ENCODE peak calls at places on chromosomes 12 and 14, in five cellular contexts. B, P, Z, W and E are unnamed samples.

GRCh38 chr12:104605685-104606084 is 148.9 kb downstream of the CHST11 start:
- DNase-seq in B (no peak), P (no peak), Z (no peak), W (peak), E (no peak)

GRCh38 chr12:82486524-82487235 is 128.4 kb downstream of the METTL25 start:
- DNase-seq in B (no peak), P (no peak), Z (no peak), W (peak), E (no peak)

GRCh38 chr14:99196310-99196650 is 75.7 kb downstream of the BCL11B start:
- DNase-seq in B (no peak), P (no peak), Z (no peak), W (no peak), E (no peak)

GRCh38 chr12:130925616-130926015 is 28.1 kb upstream of the ADGRD1 start:
- DNase-seq in B (no peak), P (no peak), Z (no peak), W (peak), E (peak)

GRCh38 chr12:62841841-62842240 is 93.1 kb downstream of the PPM1H start:
- DNase-seq in B (no peak), P (no peak), Z (no peak), W (peak), E (no peak)

GRCh38 chr14:34322940-34323418 is 139.1 kb downstream of the SPTSSA start:
- DNase-seq in B (peak), P (peak), Z (peak), W (peak), E (peak)

GRCh38 chr12:28367993-28368392 is 177.7 kb downstream of the CCDC91 start:
- DNase-seq in B (no peak), P (peak), Z (no peak), W (no peak), E (no peak)

GRCh38 chr12:123242083-123242904 is 9.1 kb downstream of the MTRFR start:
- DNase-seq in B (no peak), P (no peak), Z (no peak), W (peak), E (no peak)

GRCh38 chr12:21606175-21606574 is 1.5 kb upstream of the GYS2 start:
- DNase-seq in B (no peak), P (no peak), Z (no peak), W (no peak), E (no peak)

GRCh38 chr12:24226745-24227350 is 277.4 kb upstream of the SOX5 start:
- DNase-seq in B (no peak), P (peak), Z (no peak), W (peak), E (no peak)

GRCh38 chr12:27922591-27923139 is 49.9 kb downstream of the PTHLH start:
- DNase-seq in B (no peak), P (no peak), Z (no peak), W (peak), E (peak)

GRCh38 chr14:32073537-32074189 is 3.4 kb upstream of the ARHGAP5 start:
- DNase-seq in B (no peak), P (peak), Z (peak), W (peak), E (no peak)

GRCh38 chr12:4274960-4275868 is 1.7 kb downstream of the CCND2 start:
- DNase-seq in B (no peak), P (peak), Z (no peak), W (peak), E (no peak)

GRCh38 chr12:123907726-123908476 is 64.7 kb downstream of the CCDC92 start:
- DNase-seq in B (no peak), P (no peak), Z (no peak), W (peak), E (no peak)

GRCh38 chr12:7096006-7096903 is 4.0 kb upstream of the C1R start:
- DNase-seq in B (no peak), P (no peak), Z (no peak), W (no peak), E (no peak)